ENCODE peak calls at places on chromosomes 1 and 21, in five cellular contexts. Y, K, S, B and D are unnamed samples.

GRCh38 chr1:229388876-229389580 is 44.9 kb downstream of the ACTA1 start:
- DNase-seq in B (peak; percentile 63), K (no peak), Y (no peak), S (no peak), D (no peak)

GRCh38 chr1:147627435-147628110 is 42.8 kb downstream of the ACP6 start:
- DNase-seq in Y (peak; percentile 48), B (peak; percentile 55), K (peak; percentile 34), S (peak; percentile 43), D (peak; percentile 31)

GRCh38 chr1:117600325-117600916 is 5.4 kb upstream of the TENT5C start:
- DNase-seq in B (no peak), S (peak; percentile 3), K (no peak), Y (no peak), D (no peak)

GRCh38 chr1:196312739-196313138 is 295.5 kb downstream of the KCNT2 start:
- DNase-seq in Y (no peak), S (no peak), K (no peak), B (no peak), D (no peak)

GRCh38 chr1:53384796-53385195 is 56.9 kb upstream of the LRP8 start:
- DNase-seq in K (no peak), B (no peak), S (no peak), Y (no peak), D (no peak)

GRCh38 chr1:86753700-86754099 is 49.3 kb downstream of the SH3GLB1 start:
- DNase-seq in K (no peak), Y (no peak), S (no peak), B (no peak), D (no peak)

GRCh38 chr1:193629875-193630274 is 443.5 kb upstream of the B3GALT2 start:
- DNase-seq in Y (no peak), B (no peak), K (no peak), S (no peak), D (no peak)

GRCh38 chr1:152185544-152186391 is 26.7 kb upstream of the RPTN start:
- DNase-seq in S (no peak), Y (no peak), K (no peak), B (peak; percentile 71), D (no peak)

GRCh38 chr1:19664453-19665043 is at the start of gene HTR6:
- DNase-seq in S (no peak), B (no peak), K (no peak), Y (no peak), D (no peak)

GRCh38 chr21:34612056-34612455 is 2.9 kb downstream of the RCAN1 start:
- DNase-seq in Y (no peak), S (no peak), B (no peak), K (no peak), D (no peak)

GRCh38 chr1:68178821-68179490 is 53.4 kb downstream of the WLS start:
- DNase-seq in K (no peak), Y (no peak), B (no peak), S (no peak), D (no peak)

GRCh38 chr1:56798053-56798471 is 21.1 kb downstream of the FYB2 start:
- DNase-seq in B (peak; percentile 26), S (no peak), Y (no peak), K (no peak), D (no peak)

GRCh38 chr1:17020502-17020901 is 8.8 kb upstream of the ATP13A2 start:
- DNase-seq in S (no peak), B (no peak), Y (no peak), K (no peak), D (no peak)

GRCh38 chr1:160376525-160377131 is 9.8 kb downstream of the NHLH1 start:
- DNase-seq in B (peak; percentile 81), K (peak; percentile 14), S (no peak), Y (no peak), D (peak; percentile 67)

GRCh38 chr1:31467005-31467674 is 54.1 kb downstream of the SERINC2 start:
- DNase-seq in K (no peak), B (peak; percentile 36), S (no peak), Y (no peak), D (no peak)

GRCh38 chr1:25001125-25001915 is 71.2 kb upstream of the RUNX3 start:
- DNase-seq in B (no peak), S (no peak), Y (no peak), K (no peak), D (no peak)

GRCh38 chr21:41593051-41593783 is 85.3 kb upstream of the TMPRSS2 start:
- DNase-seq in B (no peak), Y (no peak), K (no peak), S (no peak), D (no peak)

GRCh38 chr1:66331641-66332523 is 202.1 kb upstream of the SGIP1 start:
- DNase-seq in Y (peak; percentile 53), S (peak; percentile 55), K (peak; percentile 42), B (peak; percentile 78), D (no peak)

GRCh38 chr1:203055166-203055799 is 29.0 kb downstream of the PPFIA4 start:
- DNase-seq in S (no peak), Y (no peak), K (no peak), B (no peak), D (peak; percentile 63)

GRCh38 chr1:233025566-233025965 is 75.2 kb downstream of the NTPCR start:
- DNase-seq in Y (no peak), K (no peak), S (no peak), B (no peak), D (no peak)

GRCh38 chr1:2183937-2184334 is 10.6 kb downstream of the FAAP20 start:
- DNase-seq in K (no peak), Y (no peak), B (no peak), S (no peak), D (no peak)

GRCh38 chr1:158045639-158046038 is 52.2 kb downstream of the KIRREL1 start:
- DNase-seq in S (peak; percentile 52), K (no peak), B (peak; percentile 59), Y (no peak), D (no peak)

GRCh38 chr1:241762713-241763339 is 85.2 kb upstream of the EXO1 start:
- DNase-seq in S (no peak), K (no peak), Y (no peak), B (peak; percentile 3), D (no peak)

GRCh38 chr21:33211732-33212131 is 18.0 kb upstream of the IFNAR2 start:
- DNase-seq in K (no peak), Y (no peak), B (no peak), S (no peak), D (no peak)

GRCh38 chr21:33212159-33212851 is 17.4 kb upstream of the IFNAR2 start:
- DNase-seq in K (no peak), B (peak; percentile 25), S (no peak), Y (no peak), D (no peak)

GRCh38 chr21:33217168-33217567 is 12.6 kb upstream of the IFNAR2 start:
- DNase-seq in K (no peak), B (no peak), S (no peak), Y (no peak), D (no peak)

GRCh38 chr21:33211305-33211704 is 18.4 kb upstream of the IFNAR2 start:
- DNase-seq in S (no peak), Y (no peak), B (no peak), K (no peak), D (no peak)

DNA sequence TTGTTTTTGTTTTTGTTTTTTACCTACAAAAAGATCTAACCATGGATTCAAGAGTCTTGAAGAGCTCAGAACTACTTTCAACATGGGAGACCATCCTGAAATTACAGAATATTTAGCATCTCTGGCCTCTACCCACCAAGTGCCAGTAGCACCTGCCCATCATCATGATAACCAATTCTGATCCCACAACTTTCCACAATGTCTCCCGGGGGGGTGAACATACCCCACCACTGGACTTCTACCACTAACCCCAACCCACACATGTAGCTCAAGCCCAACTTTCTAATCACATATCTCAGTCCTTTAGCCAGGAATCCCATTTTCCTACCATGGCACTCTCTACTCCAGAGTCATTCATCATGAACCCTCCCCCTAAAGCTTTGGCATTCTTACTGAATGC is 15.7 kb upstream of the IFNAR2 start:
- DNase-seq in Y (no peak), K (no peak), B (no peak), S (no peak), D (no peak)
- H3K4me1 ChIP-seq in Y (peaks cover 5% of the 10 kb centered on the region), K (peaks cover 42% of the 10 kb centered on the region), B (no peaks in the 10 kb centered on the region), S (no peaks in the 10 kb centered on the region), D (no peaks in the 10 kb centered on the region)

GRCh38 chr1:116165572-116165971 is 54.4 kb downstream of the MAB21L3 start:
- DNase-seq in Y (no peak), S (peak; percentile 43), K (no peak), B (no peak), D (no peak)
- H3K27ac ChIP-seq in Y (no peak overlapping the region), S (no peak overlapping the region), K (no peak overlapping the region), B (no peak overlapping the region), D (no peak overlapping the region)

GRCh38 chr1:207644852-207645631 is at the start of gene CR1L:
- DNase-seq in Y (peak; percentile 69), B (peak; percentile 36), S (peak; percentile 63), K (peak; percentile 51), D (peak; percentile 41)
- H3K4me3 ChIP-seq in Y (peak within 1 kb of the TSS; percentile 35), B (peak within 1 kb of the TSS; percentile 69), S (peak within 1 kb of the TSS; percentile 46), K (peak within 1 kb of the TSS; percentile 57), D (peak within 1 kb of the TSS; percentile 70)

GRCh38 chr1:156371553-156372264 is 2.7 kb downstream of the RHBG start:
- DNase-seq in B (peak; percentile 78), K (no peak), Y (peak; percentile 96), S (peak; percentile 58), D (no peak)
- H3K4me1 ChIP-seq in B (no peaks in the 10 kb centered on the region), K (peaks cover 3% of the 10 kb centered on the region), Y (peaks cover 28% of the 10 kb centered on the region), S (no peaks in the 10 kb centered on the region), D (peaks cover 2% of the 10 kb centered on the region)

GRCh38 chr1:179141592-179142244 is 59.8 kb downstream of the TOR3A start:
- DNase-seq in S (no peak), K (no peak), Y (no peak), B (peak; percentile 82), D (no peak)
- H3K27ac ChIP-seq in S (peak overlapping the region; percentile 76), K (no peak overlapping the region), Y (no peak overlapping the region), B (peak overlapping the region; percentile 98), D (no peak overlapping the region)

GRCh38 chr1:100847481-100847880 is 47.2 kb downstream of the EXTL2 start:
- DNase-seq in S (no peak), K (no peak), Y (no peak), B (peak; percentile 35), D (no peak)
- H3K4me3 ChIP-seq in S (peak overlapping the region; percentile 5), K (no peak overlapping the region), Y (no peak overlapping the region), B (peak overlapping the region; percentile 23), D (no peak overlapping the region)